ENCODE peak calls at places on chromosomes 1 and 21, in seven cellular contexts. G, J, S, R, Z, C and O are unnamed samples.

GRCh38 chr1:58422436-58422835 is 124.1 kb downstream of the OMA1 start:
- DNase-seq in Z (no peak), G (no peak), S (no peak), R (no peak), C (no peak), J (no peak), O (no peak)

GRCh38 chr1:61149010-61149860 is 66.9 kb downstream of the NFIA start:
- DNase-seq in C (no peak), R (no peak), S (no peak), G (no peak), J (no peak), Z (no peak), O (no peak)

GRCh38 chr1:182205378-182206022 is 144.0 kb upstream of the ZNF648 start:
- DNase-seq in G (no peak), S (no peak), R (no peak), J (no peak), Z (no peak), C (no peak), O (no peak)

GRCh38 chr1:51756290-51756689 is 122.2 kb downstream of the NRDC start:
- DNase-seq in R (no peak), C (no peak), S (no peak), G (no peak), J (no peak), Z (no peak), O (no peak)

GRCh38 chr1:42765832-42766722 is 751 bp downstream of the P3H1 start:
- DNase-seq in R (peak), Z (peak), C (peak), G (peak), S (no peak), J (peak), O (peak)

GRCh38 chr21:37784591-37785318 is 131.5 kb downstream of the KCNJ6 start:
- DNase-seq in J (no peak), Z (no peak), R (no peak), G (no peak), S (no peak), C (no peak), O (no peak)

GRCh38 chr1:110106013-110106941 is 6.0 kb upstream of the UBL4B start:
- DNase-seq in R (peak), G (no peak), J (peak), C (peak), S (peak), Z (peak), O (peak)

GRCh38 chr1:183696981-183697380 is 43.9 kb upstream of the APOBEC4 start:
- DNase-seq in R (no peak), C (no peak), Z (no peak), J (no peak), G (no peak), S (no peak), O (no peak)

GRCh38 chr1:178057863-178058576 is 35.9 kb upstream of the RASAL2 start:
- DNase-seq in C (no peak), Z (no peak), R (peak), S (no peak), G (no peak), J (peak), O (peak)

GRCh38 chr1:180860535-180860934 is 52.2 kb upstream of the KIAA1614 start:
- DNase-seq in S (no peak), Z (no peak), C (no peak), G (no peak), J (no peak), R (no peak), O (no peak)

GRCh38 chr21:28269173-28269572 is 723.5 kb downstream of the LTN1 start:
- DNase-seq in S (no peak), C (no peak), J (no peak), Z (no peak), R (no peak), G (no peak), O (no peak)

GRCh38 chr1:30354410-30354809 is 369.0 kb downstream of the MATN1 start:
- DNase-seq in S (no peak), R (no peak), G (no peak), Z (no peak), C (no peak), J (no peak), O (no peak)

GRCh38 chr1:33866286-33866685 is 2.4 kb downstream of the HMGB4 start:
- DNase-seq in G (no peak), S (no peak), Z (no peak), C (no peak), J (no peak), R (no peak), O (no peak)

GRCh38 chr1:204618148-204618760 is 67.3 kb downstream of the LRRN2 start:
- DNase-seq in J (no peak), R (no peak), G (no peak), Z (no peak), S (no peak), C (no peak), O (no peak)

GRCh38 chr1:184825571-184825970 is 70.9 kb upstream of the EDEM3 start:
- DNase-seq in G (no peak), C (no peak), R (no peak), Z (no peak), J (no peak), S (no peak), O (no peak)

GRCh38 chr1:185292237-185292636 is 24.8 kb downstream of the IVNS1ABP start:
- DNase-seq in C (no peak), G (no peak), R (no peak), J (no peak), Z (no peak), S (no peak), O (no peak)

GRCh38 chr1:8984990-8985389 is 39.3 kb downstream of the CA6 start:
- DNase-seq in J (no peak), S (no peak), C (no peak), R (no peak), G (no peak), Z (no peak), O (no peak)